ENCODE peak calls at places on chromosomes 1 and 21, in nine cellular contexts. S, T, D, A, O, Q, X, H and F are unnamed samples.
A peak's percentile ranks its signal among the peaks of the same experiment; 100 is the strongest.

GRCh38 chr1:75672108-75672507 is 52.4 kb upstream of the ACADM start:
- DNase-seq in S (no peak), T (no peak), D (no peak), A (no peak), O (no peak), Q (no peak), X (no peak), H (no peak), F (no peak)

GRCh38 chr1:183365676-183366075 is 52.5 kb downstream of the NMNAT2 start:
- DNase-seq in S (no peak), T (no peak), D (no peak), A (no peak), O (no peak), Q (no peak), X (no peak), H (no peak), F (no peak)

GRCh38 chr1:209720326-209720725 is 15.7 kb downstream of the HSD11B1 start:
- DNase-seq in S (peak; percentile 40), T (peak; percentile 23), D (no peak), A (no peak), O (no peak), Q (no peak), X (no peak), H (peak; percentile 91), F (no peak)

GRCh38 chr21:41612674-41613250 is 104.8 kb upstream of the TMPRSS2 start:
- DNase-seq in S (peak; percentile 96), T (peak; percentile 74), D (peak; percentile 57), A (peak; percentile 65), O (peak; percentile 65), Q (peak; percentile 65), X (peak; percentile 96), H (peak; percentile 96), F (peak; percentile 93)

GRCh38 chr1:198794498-198794897 is 155.7 kb downstream of the PTPRC start:
- DNase-seq in S (peak; percentile 75), T (peak; percentile 39), D (no peak), A (no peak), O (no peak), Q (no peak), X (no peak), H (peak; percentile 54), F (peak; percentile 65)

GRCh38 chr1:65596768-65597167 is 176.3 kb downstream of the LEPR start:
- DNase-seq in S (no peak), T (no peak), D (no peak), A (no peak), O (no peak), Q (no peak), X (no peak), H (no peak), F (no peak)

GRCh38 chr1:26284597-26285351 is 4.9 kb downstream of the SH3BGRL3 start:
- DNase-seq in S (peak; percentile 90), T (peak; percentile 70), D (peak; percentile 82), A (peak; percentile 71), O (peak; percentile 82), Q (peak; percentile 83), X (peak; percentile 97), H (peak; percentile 87), F (peak; percentile 97)

GRCh38 chr1:243421784-243422183 is 165.9 kb downstream of the SDCCAG8 start:
- DNase-seq in S (peak; percentile 81), T (peak; percentile 58), D (peak; percentile 31), A (peak; percentile 41), O (peak; percentile 67), Q (peak; percentile 41), X (no peak), H (peak; percentile 72), F (peak; percentile 45)

GRCh38 chr1:153750026-153750995 is 22.5 kb downstream of the INTS3 start:
- DNase-seq in S (peak; percentile 56), T (no peak), D (no peak), A (no peak), O (no peak), Q (no peak), X (no peak), H (no peak), F (peak; percentile 52)

GRCh38 chr1:36251794-36252481 is 27.7 kb downstream of the THRAP3 start:
- DNase-seq in S (no peak), T (no peak), D (no peak), A (no peak), O (no peak), Q (no peak), X (peak; percentile 40), H (peak; percentile 45), F (no peak)
- H3K4me3 ChIP-seq in S (no peak overlapping the region), T (no peak overlapping the region), D (no peak overlapping the region), A (no peak overlapping the region), O (no peak overlapping the region), Q (no peak overlapping the region), X (no peak overlapping the region), H (no peak overlapping the region), F (no peak overlapping the region)

DNA sequence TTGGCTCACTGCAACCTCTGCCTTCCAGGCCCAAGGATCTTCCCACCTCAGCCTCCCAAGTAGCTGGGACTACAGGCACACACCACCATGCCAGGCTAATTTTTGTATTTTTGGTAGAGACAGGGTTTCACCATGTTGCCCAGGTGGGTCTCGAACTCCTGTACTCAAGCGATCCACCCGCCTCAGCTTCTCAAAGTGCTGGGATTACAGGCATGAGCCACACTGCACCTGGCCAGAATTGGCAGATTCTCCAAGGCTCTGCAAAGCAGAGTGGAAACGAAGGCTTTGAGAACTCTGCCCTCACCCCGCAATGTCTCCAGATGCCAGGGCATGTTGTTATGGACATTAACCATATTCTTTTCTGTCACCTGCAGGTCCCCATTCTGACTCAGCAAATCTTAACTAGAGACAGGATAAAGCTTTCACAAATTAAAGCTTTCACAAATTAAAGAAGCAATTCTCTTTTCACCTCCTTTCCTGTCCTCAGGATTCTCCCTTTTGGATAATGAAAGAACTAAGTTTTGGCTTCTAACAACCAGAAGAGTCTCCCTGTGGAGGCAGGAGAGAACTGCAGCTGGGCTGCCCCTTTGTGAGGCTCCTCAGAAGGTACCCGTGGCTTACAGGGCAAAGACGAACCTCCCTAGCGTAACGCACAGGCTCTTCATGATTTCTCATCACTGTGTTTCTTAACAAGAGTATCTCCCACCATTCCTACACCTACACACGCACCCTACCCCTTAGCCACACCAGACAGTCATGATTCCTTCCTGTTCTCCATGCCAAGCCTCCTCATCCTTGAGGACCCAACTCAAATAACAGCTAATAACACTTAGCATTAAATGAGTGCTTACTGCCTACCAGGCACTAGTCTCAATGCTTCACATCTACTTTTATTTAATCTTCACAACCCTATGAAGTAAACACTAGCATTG is 29.8 kb downstream of the GPA33 start:
- DNase-seq in S (peak; percentile 4), T (no peak), D (no peak), A (no peak), O (no peak), Q (no peak), X (no peak), H (no peak), F (no peak)
- TF ChIP-seq CTCF in S (peak; percentile 32), T (peak; percentile 11), D (no peak), A (peak; percentile 34), O (no peak), Q (no peak), X (no peak), H (peak; percentile 15), F (no peak)

GRCh38 chr1:32071758-32072621 is 749 bp upstream of the TMEM39B start:
- DNase-seq in S (peak; percentile 78), T (peak; percentile 36), D (no peak), A (no peak), O (no peak), Q (no peak), X (no peak), H (peak; percentile 69), F (peak; percentile 78)

GRCh38 chr1:32073387-32074229 is 869 bp downstream of the TMEM39B start:
- DNase-seq in S (no peak), T (no peak), D (no peak), A (no peak), O (no peak), Q (no peak), X (no peak), H (no peak), F (no peak)

GRCh38 chr1:32072622-32073386 is at the start of gene TMEM39B:
- DNase-seq in S (peak; percentile 96), T (peak; percentile 88), D (peak; percentile 95), A (peak; percentile 97), O (peak; percentile 97), Q (peak; percentile 96), X (peak; percentile 99), H (peak; percentile 96), F (peak; percentile 99)

GRCh38 chr1:32066489-32066873 is 6.3 kb upstream of the TMEM39B start:
- DNase-seq in S (peak; percentile 96), T (no peak), D (peak; percentile 52), A (no peak), O (peak; percentile 53), Q (peak; percentile 88), X (peak; percentile 89), H (peak; percentile 77), F (peak; percentile 93)

DNA sequence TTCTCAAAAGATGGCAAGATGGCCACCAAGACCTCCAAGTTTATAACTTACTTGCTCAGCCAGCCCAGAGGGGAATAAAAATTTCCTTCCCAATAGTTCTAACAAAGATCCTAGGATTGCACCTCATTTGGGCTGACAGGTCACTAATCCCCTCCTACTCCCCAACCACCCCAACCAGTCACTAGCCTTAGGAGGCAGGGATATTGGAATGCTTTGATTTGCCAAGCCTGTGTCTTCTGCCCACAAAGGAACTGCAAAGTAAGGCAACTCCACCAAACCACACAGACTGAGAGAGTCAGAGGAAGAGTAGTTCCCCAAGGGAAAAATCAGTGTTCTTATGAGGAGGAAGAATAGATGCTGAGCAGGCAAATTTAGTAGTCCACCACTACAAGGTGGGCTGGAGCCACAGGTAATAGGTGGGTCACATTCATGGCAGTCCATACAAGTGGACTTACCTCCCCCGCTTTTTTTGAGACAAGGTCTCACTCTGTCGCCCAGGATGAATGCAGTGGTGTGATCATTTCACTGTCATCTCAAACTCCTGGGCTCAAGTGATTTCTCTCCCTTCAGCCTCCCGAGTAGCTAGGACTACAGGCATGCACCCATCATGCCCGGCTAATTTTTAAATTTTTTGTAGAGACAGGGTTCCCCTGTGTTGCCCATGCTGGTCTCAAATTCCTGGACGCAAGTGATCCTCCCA is 3.7 kb upstream of the TMEM39B start:
- DNase-seq in S (peak; percentile 46), T (no peak), D (no peak), A (no peak), O (no peak), Q (no peak), X (peak; percentile 63), H (no peak), F (peak; percentile 63)
- H3K4me3 ChIP-seq in S (no peak overlapping the region), T (no peak overlapping the region), D (no peak overlapping the region), A (no peak overlapping the region), O (no peak overlapping the region), Q (no peak overlapping the region), X (no peak overlapping the region), H (no peak overlapping the region), F (no peak overlapping the region)

DNA sequence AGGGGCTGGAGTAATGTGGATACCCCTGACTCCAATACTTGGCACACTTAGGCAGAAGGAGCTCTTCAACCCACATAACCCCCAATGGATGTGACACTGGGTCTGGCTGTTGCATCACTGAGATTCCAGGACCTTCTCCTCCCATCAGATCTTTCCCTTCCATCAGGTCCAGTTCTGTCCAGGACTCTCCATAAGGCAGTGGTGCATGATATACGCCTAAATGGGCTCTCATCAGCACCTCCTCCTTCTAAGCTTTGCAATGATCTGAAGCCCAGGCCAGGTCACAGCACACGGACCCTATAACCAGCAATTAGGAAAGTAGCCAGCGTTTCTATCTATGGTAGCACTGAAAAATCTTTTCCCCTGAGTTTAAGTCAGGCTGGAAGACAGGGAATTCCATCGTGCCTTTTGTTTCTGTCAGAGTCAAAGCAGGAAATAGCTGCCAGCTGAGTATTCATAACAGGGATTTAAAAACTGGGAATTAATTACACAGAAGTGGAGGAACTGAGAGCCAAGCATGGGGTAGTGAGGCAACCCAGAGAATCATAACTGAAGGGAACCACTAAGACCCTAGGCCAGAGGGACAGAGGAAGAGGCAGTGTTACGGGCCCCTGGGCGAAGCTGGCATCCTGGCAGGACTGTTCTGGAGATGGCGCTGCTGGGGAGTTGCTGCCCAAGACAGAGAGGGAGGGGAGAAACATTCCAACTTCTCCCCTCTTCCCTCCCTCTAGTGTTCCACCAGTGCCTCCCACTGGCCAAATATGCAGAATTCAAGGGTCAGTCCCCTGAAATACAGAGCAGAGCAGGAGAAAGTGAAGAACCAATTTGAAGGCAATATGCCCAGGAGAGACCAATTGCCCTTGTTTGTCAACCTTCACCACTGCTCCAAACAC is 37.5 kb upstream of the HOOK1 start:
- DNase-seq in S (peak; percentile 45), T (no peak), D (no peak), A (no peak), O (no peak), Q (no peak), X (no peak), H (no peak), F (peak; percentile 40)
- TF ChIP-seq CTCF in S (peak; percentile 19), T (peak; percentile 29), D (no peak), A (peak; percentile 12), O (no peak), Q (no peak), X (no peak), H (no peak), F (no peak)